ENCODE peak calls at places on chromosome 16, in eight cellular contexts. Y is testis; I is stimulated activated CD8-positive, alpha-beta memory T cell treated with anti-CD3 and anti-CD28 coated beads, Interleukin-2, amount 100 ng/mL, for 48 hours; S is foreskin fibroblast; J is cortex of kidney; A is NCI-H1417; Z is ovary; N is small intestine. W is an unnamed sample.

GRCh38 chr16:12758031-12758669 is 45.5 kb downstream of the CPPED1 start:
- DNase-seq in Z (no peak), J (no peak), A (no peak), S (no peak), N (no peak), I (no peak), Y (peak; percentile 28), W (no peak)

GRCh38 chr16:73058221-73058615 is 10.3 kb upstream of the ZFHX3 start:
- DNase-seq in N (peak; percentile 57), Y (no peak), I (no peak), J (no peak), A (peak; percentile 9), S (peak; percentile 81), Z (peak; percentile 55), W (no peak)

GRCh38 chr16:81216706-81217105 is 21.8 kb upstream of the BCO1 start:
- DNase-seq in Y (no peak), N (no peak), A (no peak), S (no peak), J (no peak), Z (no peak), I (no peak), W (no peak)

GRCh38 chr16:11484691-11485258 is 101.9 kb downstream of the LITAF start:
- DNase-seq in I (no peak), A (no peak), Y (no peak), S (no peak), J (no peak), N (no peak), Z (no peak), W (no peak)

GRCh38 chr16:88503771-88504488 is 50.9 kb downstream of the ZFPM1 start:
- DNase-seq in A (no peak), S (no peak), J (no peak), Z (no peak), N (no peak), Y (no peak), I (no peak), W (no peak)

GRCh38 chr16:86836503-86837125 is 258.3 kb downstream of the FOXL1 start:
- DNase-seq in S (peak; percentile 92), J (no peak), I (no peak), Z (no peak), Y (no peak), N (no peak), A (no peak), W (no peak)

GRCh38 chr16:1580956-1581355 is 30.9 kb downstream of the IFT140 start:
- DNase-seq in Y (no peak), Z (no peak), J (no peak), I (no peak), A (no peak), S (no peak), N (peak; percentile 35), W (no peak)

GRCh38 chr16:46920402-46921068 is 36.4 kb downstream of the GPT2 start:
- DNase-seq in N (peak; percentile 60), I (no peak), S (no peak), J (no peak), Y (no peak), Z (no peak), A (no peak), W (peak; percentile 15)